ENCODE peak calls at places on chromosome 13, in nine cellular contexts. One of them, this sample, is unnamed.

GRCh38 chr13:96636310-96636709 is 358.0 kb downstream of the OXGR1 start:
- DNase-seq in PC-9: no peak
- DNase-seq in hepatocyte: no peak
- DNase-seq in RWPE1: no peak
- DNase-seq in left ventricle myocardium inferior: no peak
- DNase-seq in left lung: no peak
- DNase-seq in AG04450: no peak
- DNase-seq in IMR-90: no peak
- DNase-seq in thoracic aorta: no peak
- DNase-seq in this sample: no peak

GRCh38 chr13:30113531-30113930 is 193.8 kb downstream of the KATNAL1 start:
- DNase-seq in PC-9: no peak
- DNase-seq in hepatocyte: no peak
- DNase-seq in RWPE1: no peak
- DNase-seq in left ventricle myocardium inferior: no peak
- DNase-seq in left lung: no peak
- DNase-seq in AG04450: no peak
- DNase-seq in IMR-90: no peak
- DNase-seq in thoracic aorta: no peak
- DNase-seq in this sample: no peak

GRCh38 chr13:26168835-26169234 is 53.3 kb downstream of the RNF6 start:
- DNase-seq in PC-9: no peak
- DNase-seq in hepatocyte: no peak
- DNase-seq in RWPE1: no peak
- DNase-seq in left ventricle myocardium inferior: no peak
- DNase-seq in left lung: no peak
- DNase-seq in AG04450: no peak
- DNase-seq in IMR-90: no peak
- DNase-seq in thoracic aorta: no peak
- DNase-seq in this sample: no peak

GRCh38 chr13:44364601-44365000 is 9.0 kb upstream of the SERP2 start:
- DNase-seq in PC-9: peak; percentile 97
- DNase-seq in hepatocyte: no peak
- DNase-seq in RWPE1: peak; percentile 31
- DNase-seq in left ventricle myocardium inferior: no peak
- DNase-seq in left lung: no peak
- DNase-seq in AG04450: no peak
- DNase-seq in IMR-90: peak; percentile 55
- DNase-seq in thoracic aorta: no peak
- DNase-seq in this sample: no peak

GRCh38 chr13:21805733-21806132 is 134.9 kb downstream of the FGF9 start:
- DNase-seq in PC-9: no peak
- DNase-seq in hepatocyte: no peak
- DNase-seq in RWPE1: no peak
- DNase-seq in left ventricle myocardium inferior: no peak
- DNase-seq in left lung: no peak
- DNase-seq in AG04450: no peak
- DNase-seq in IMR-90: no peak
- DNase-seq in thoracic aorta: no peak
- DNase-seq in this sample: no peak

GRCh38 chr13:54241719-54242118 is 1213.1 kb downstream of the OLFM4 start:
- DNase-seq in PC-9: peak; percentile 39
- DNase-seq in hepatocyte: peak; percentile 37
- DNase-seq in RWPE1: no peak
- DNase-seq in left ventricle myocardium inferior: no peak
- DNase-seq in left lung: no peak
- DNase-seq in AG04450: no peak
- DNase-seq in IMR-90: no peak
- DNase-seq in thoracic aorta: no peak
- DNase-seq in this sample: no peak

GRCh38 chr13:50459046-50459445 is 384.4 kb downstream of the DLEU7 start:
- DNase-seq in PC-9: no peak
- DNase-seq in hepatocyte: no peak
- DNase-seq in RWPE1: no peak
- DNase-seq in left ventricle myocardium inferior: no peak
- DNase-seq in left lung: no peak
- DNase-seq in AG04450: no peak
- DNase-seq in IMR-90: no peak
- DNase-seq in thoracic aorta: no peak
- DNase-seq in this sample: no peak

GRCh38 chr13:93352616-93353015 is 126.0 kb downstream of the GPC6 start:
- DNase-seq in PC-9: no peak
- DNase-seq in hepatocyte: no peak
- DNase-seq in RWPE1: no peak
- DNase-seq in left ventricle myocardium inferior: no peak
- DNase-seq in left lung: no peak
- DNase-seq in AG04450: no peak
- DNase-seq in IMR-90: no peak
- DNase-seq in thoracic aorta: no peak
- DNase-seq in this sample: no peak

GRCh38 chr13:106472621-106473020 is 62.8 kb downstream of the EFNB2 start:
- DNase-seq in PC-9: no peak
- DNase-seq in hepatocyte: no peak
- DNase-seq in RWPE1: peak; percentile 13
- DNase-seq in left ventricle myocardium inferior: no peak
- DNase-seq in left lung: no peak
- DNase-seq in AG04450: no peak
- DNase-seq in IMR-90: no peak
- DNase-seq in thoracic aorta: no peak
- DNase-seq in this sample: no peak

GRCh38 chr13:66618702-66619101 is 611.4 kb downstream of the PCDH9 start:
- DNase-seq in PC-9: no peak
- DNase-seq in hepatocyte: peak; percentile 62
- DNase-seq in RWPE1: peak; percentile 38
- DNase-seq in left ventricle myocardium inferior: no peak
- DNase-seq in left lung: no peak
- DNase-seq in AG04450: peak; percentile 11
- DNase-seq in IMR-90: peak; percentile 63
- DNase-seq in thoracic aorta: no peak
- DNase-seq in this sample: no peak

GRCh38 chr13:24274452-24274971 is 34.9 kb upstream of the C1QTNF9 start:
- DNase-seq in PC-9: no peak
- DNase-seq in hepatocyte: no peak
- DNase-seq in RWPE1: no peak
- DNase-seq in left ventricle myocardium inferior: peak; percentile 62
- DNase-seq in left lung: no peak
- DNase-seq in AG04450: peak; percentile 21
- DNase-seq in IMR-90: peak; percentile 59
- DNase-seq in thoracic aorta: no peak
- DNase-seq in this sample: no peak

GRCh38 chr13:70339738-70340137 is 231.5 kb upstream of the KLHL1 start:
- DNase-seq in PC-9: no peak
- DNase-seq in hepatocyte: peak; percentile 40
- DNase-seq in RWPE1: no peak
- DNase-seq in left ventricle myocardium inferior: no peak
- DNase-seq in left lung: no peak
- DNase-seq in AG04450: no peak
- DNase-seq in IMR-90: no peak
- DNase-seq in thoracic aorta: no peak
- DNase-seq in this sample: no peak

GRCh38 chr13:61350351-61350750 is 65.3 kb downstream of the PCDH20 start:
- DNase-seq in PC-9: no peak
- DNase-seq in hepatocyte: no peak
- DNase-seq in RWPE1: no peak
- DNase-seq in left ventricle myocardium inferior: no peak
- DNase-seq in left lung: no peak
- DNase-seq in AG04450: no peak
- DNase-seq in IMR-90: no peak
- DNase-seq in thoracic aorta: no peak
- DNase-seq in this sample: no peak

GRCh38 chr13:94020833-94021232 is 458.6 kb downstream of the DCT start:
- DNase-seq in PC-9: peak; percentile 65
- DNase-seq in hepatocyte: no peak
- DNase-seq in RWPE1: peak; percentile 10
- DNase-seq in left ventricle myocardium inferior: no peak
- DNase-seq in left lung: no peak
- DNase-seq in AG04450: no peak
- DNase-seq in IMR-90: peak; percentile 76
- DNase-seq in thoracic aorta: no peak
- DNase-seq in this sample: no peak

GRCh38 chr13:112690242-112690943 is 555 bp downstream of the ATP11A start:
- DNase-seq in PC-9: no peak
- DNase-seq in hepatocyte: peak; percentile 63
- DNase-seq in RWPE1: peak; percentile 47
- DNase-seq in left ventricle myocardium inferior: peak; percentile 62
- DNase-seq in left lung: peak; percentile 89
- DNase-seq in AG04450: no peak
- DNase-seq in IMR-90: peak; percentile 44
- DNase-seq in thoracic aorta: no peak
- DNase-seq in this sample: peak; percentile 59

GRCh38 chr13:112693831-112694497 is 4.1 kb downstream of the ATP11A start:
- DNase-seq in PC-9: peak; percentile 80
- DNase-seq in hepatocyte: no peak
- DNase-seq in RWPE1: no peak
- DNase-seq in left ventricle myocardium inferior: no peak
- DNase-seq in left lung: no peak
- DNase-seq in AG04450: peak; percentile 41
- DNase-seq in IMR-90: peak; percentile 90
- DNase-seq in thoracic aorta: no peak
- DNase-seq in this sample: no peak

GRCh38 chr13:112689498-112690241 is at the start of gene ATP11A:
- DNase-seq in PC-9: peak; percentile 72
- DNase-seq in hepatocyte: peak; percentile 97
- DNase-seq in RWPE1: peak; percentile 87
- DNase-seq in left ventricle myocardium inferior: peak; percentile 95
- DNase-seq in left lung: peak; percentile 99
- DNase-seq in AG04450: peak; percentile 76
- DNase-seq in IMR-90: peak; percentile 91
- DNase-seq in thoracic aorta: peak; percentile 65
- DNase-seq in this sample: peak; percentile 95

GRCh38 chr13:112692586-112692985 is 2.7 kb downstream of the ATP11A start:
- DNase-seq in PC-9: no peak
- DNase-seq in hepatocyte: no peak
- DNase-seq in RWPE1: no peak
- DNase-seq in left ventricle myocardium inferior: no peak
- DNase-seq in left lung: no peak
- DNase-seq in AG04450: no peak
- DNase-seq in IMR-90: no peak
- DNase-seq in thoracic aorta: no peak
- DNase-seq in this sample: no peak

DNA sequence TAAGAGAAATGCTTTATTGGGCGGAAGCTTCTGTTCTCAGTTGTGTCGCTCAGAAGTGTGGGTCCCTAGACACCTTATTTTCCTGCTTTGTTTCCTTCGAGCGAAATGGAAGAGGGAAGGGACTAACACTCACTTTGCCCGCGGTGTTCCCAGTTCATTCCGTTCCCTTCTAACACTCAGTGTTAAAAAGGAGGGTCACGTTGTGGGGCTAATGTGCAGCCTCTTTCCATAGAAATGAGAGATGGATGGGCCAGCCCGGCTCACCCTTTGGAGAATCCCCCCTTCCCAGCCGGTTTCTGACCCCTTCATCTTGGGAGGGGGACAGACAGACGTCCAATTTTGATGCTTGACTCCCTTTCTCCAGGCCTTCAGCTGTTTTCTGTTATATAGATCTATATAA is 2.3 kb downstream of the ATP11A start:
- DNase-seq in PC-9: no peak
- DNase-seq in hepatocyte: no peak
- DNase-seq in RWPE1: no peak
- DNase-seq in left ventricle myocardium inferior: no peak
- DNase-seq in left lung: no peak
- DNase-seq in AG04450: no peak
- DNase-seq in IMR-90: no peak
- DNase-seq in thoracic aorta: no peak
- DNase-seq in this sample: no peak
- H3K27ac ChIP-seq in PC-9: no peak overlapping the region
- H3K27ac ChIP-seq in hepatocyte: peak overlapping the region; percentile 97
- H3K27ac ChIP-seq in RWPE1: no peak overlapping the region
- H3K27ac ChIP-seq in left ventricle myocardium inferior: peak overlapping the region; percentile 97
- H3K27ac ChIP-seq in left lung: peak overlapping the region; percentile 98
- H3K27ac ChIP-seq in AG04450: no peak overlapping the region
- H3K27ac ChIP-seq in IMR-90: no peak overlapping the region
- H3K27ac ChIP-seq in thoracic aorta: no peak overlapping the region
- H3K27ac ChIP-seq in this sample: no peak overlapping the region

GRCh38 chr13:76886292-76887061 is at the start of gene KCTD12:
- DNase-seq in PC-9: no peak
- DNase-seq in hepatocyte: peak; percentile 93
- DNase-seq in RWPE1: peak; percentile 31
- DNase-seq in left ventricle myocardium inferior: peak; percentile 93
- DNase-seq in left lung: peak; percentile 98
- DNase-seq in AG04450: no peak
- DNase-seq in IMR-90: peak; percentile 73
- DNase-seq in thoracic aorta: peak; percentile 59
- DNase-seq in this sample: peak; percentile 78
- TF ChIP-seq CTCF in PC-9: no peak
- TF ChIP-seq CTCF in hepatocyte: peak; percentile 29
- TF ChIP-seq CTCF in RWPE1: peak; percentile 34
- TF ChIP-seq CTCF in left ventricle myocardium inferior: peak; percentile 56
- TF ChIP-seq CTCF in left lung: no peak
- TF ChIP-seq CTCF in AG04450: peak; percentile 19
- TF ChIP-seq CTCF in IMR-90: peak; percentile 41
- TF ChIP-seq CTCF in thoracic aorta: no peak
- TF ChIP-seq CTCF in this sample: peak; percentile 26

GRCh38 chr13:77980592-77980991 is 62.0 kb upstream of the EDNRB start:
- DNase-seq in PC-9: no peak
- DNase-seq in hepatocyte: peak; percentile 54
- DNase-seq in RWPE1: no peak
- DNase-seq in left ventricle myocardium inferior: no peak
- DNase-seq in left lung: no peak
- DNase-seq in AG04450: peak; percentile 42
- DNase-seq in IMR-90: peak; percentile 81
- DNase-seq in thoracic aorta: no peak
- DNase-seq in this sample: no peak
- H3K27ac ChIP-seq in PC-9: peak overlapping the region; percentile 53
- H3K27ac ChIP-seq in hepatocyte: peak overlapping the region; percentile 40
- H3K27ac ChIP-seq in RWPE1: no peak overlapping the region
- H3K27ac ChIP-seq in left ventricle myocardium inferior: peak overlapping the region; percentile 54
- H3K27ac ChIP-seq in left lung: peak overlapping the region; percentile 55
- H3K27ac ChIP-seq in AG04450: no peak overlapping the region
- H3K27ac ChIP-seq in IMR-90: no peak overlapping the region
- H3K27ac ChIP-seq in thoracic aorta: no peak overlapping the region
- H3K27ac ChIP-seq in this sample: peak overlapping the region; percentile 21

DNA sequence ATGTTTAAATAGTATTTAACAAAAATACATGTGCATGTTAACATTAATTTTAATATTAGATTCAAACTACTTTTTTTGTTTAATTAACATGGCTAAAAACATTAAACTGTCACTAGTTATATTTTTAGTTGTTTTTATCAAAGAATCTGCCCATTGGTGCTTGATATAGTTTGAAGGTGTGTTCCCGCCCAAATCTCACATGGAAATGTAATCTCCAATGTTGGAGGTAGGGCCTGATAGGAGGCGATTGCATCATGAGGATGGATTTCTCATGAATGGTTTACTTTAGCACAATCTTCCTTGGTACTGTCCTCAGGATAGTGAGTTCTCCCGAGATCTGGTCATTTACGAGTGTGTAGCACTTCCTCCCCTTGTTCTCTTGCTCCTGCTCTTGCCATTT is 2459.4 kb downstream of the PCDH9 start:
- DNase-seq in PC-9: no peak
- DNase-seq in hepatocyte: no peak
- DNase-seq in RWPE1: no peak
- DNase-seq in left ventricle myocardium inferior: no peak
- DNase-seq in left lung: no peak
- DNase-seq in AG04450: no peak
- DNase-seq in IMR-90: no peak
- DNase-seq in thoracic aorta: no peak
- DNase-seq in this sample: no peak
- TF ChIP-seq CTCF in PC-9: no peak
- TF ChIP-seq CTCF in hepatocyte: no peak
- TF ChIP-seq CTCF in RWPE1: no peak
- TF ChIP-seq CTCF in left ventricle myocardium inferior: no peak
- TF ChIP-seq CTCF in left lung: no peak
- TF ChIP-seq CTCF in AG04450: no peak
- TF ChIP-seq CTCF in IMR-90: no peak
- TF ChIP-seq CTCF in thoracic aorta: no peak
- TF ChIP-seq CTCF in this sample: no peak

This sample was measured in right lobe of liver.